ENCODE peak calls at places on chromosome 5, in four cellular contexts. T is K562, M is HepG2, U is GM12878. R is an unnamed sample.

GRCh38 chr5:133371371-133372155 is 240.8 kb downstream of the FSTL4 start:
- DNase-seq in T (no peak), U (no peak), M (no peak), R (peak; percentile 28)

GRCh38 chr5:97044057-97044456 is 98.4 kb downstream of the LIX1 start:
- DNase-seq in T (peak; percentile 44), M (peak; percentile 27), U (no peak), R (peak; percentile 33)

GRCh38 chr5:123785160-123786001 is 273.4 kb downstream of the CSNK1G3 start:
- DNase-seq in T (no peak), M (no peak), U (no peak), R (no peak)

GRCh38 chr5:10524376-10525123 is 39.3 kb upstream of the ANKRD33B start:
- DNase-seq in U (no peak), T (no peak), M (no peak), R (peak; percentile 39)

GRCh38 chr5:64792474-64792873 is 23.7 kb downstream of the CWC27 start:
- DNase-seq in T (no peak), M (peak; percentile 47), U (no peak), R (no peak)

GRCh38 chr5:82045526-82046267 is 73.9 kb downstream of the ATG10 start:
- DNase-seq in M (no peak), T (no peak), U (no peak), R (no peak)

GRCh38 chr5:122401991-122402710 is 90.1 kb downstream of the SNCAIP start:
- DNase-seq in T (no peak), M (no peak), U (no peak), R (no peak)

GRCh38 chr5:33867236-33867635 is 24.6 kb downstream of the ADAMTS12 start:
- DNase-seq in M (no peak), T (no peak), U (no peak), R (no peak)

GRCh38 chr5:95667219-95667618 is 15.6 kb downstream of the SPATA9 start:
- DNase-seq in U (no peak), M (no peak), T (no peak), R (no peak)

GRCh38 chr5:170173227-170173626 is 59.6 kb upstream of the C5orf58 start:
- DNase-seq in U (no peak), T (no peak), M (no peak), R (peak; percentile 71)

GRCh38 chr5:115840825-115841224 is 540 bp downstream of the ATG12 start:
- DNase-seq in M (no peak), U (no peak), T (no peak), R (no peak)

GRCh38 chr5:115835481-115835880 is 5.9 kb downstream of the ATG12 start:
- DNase-seq in T (no peak), U (no peak), M (no peak), R (no peak)

GRCh38 chr5:115842089-115842881 is 550 bp downstream of the AP3S1 start:
- DNase-seq in U (no peak), M (peak; percentile 65), T (peak; percentile 48), R (peak; percentile 79)

GRCh38 chr5:115841382-115842088 is at the start of the genes AP3S1 and ATG12:
- DNase-seq in U (peak; percentile 88), T (peak; percentile 96), M (peak; percentile 88), R (peak; percentile 80)

GRCh38 chr5:115838885-115839518 is 2.4 kb downstream of the ATG12 start:
- DNase-seq in T (peak; percentile 60), M (peak; percentile 61), U (no peak), R (peak; percentile 61)
- TF ChIP-seq RFX5 in T (no peak), M (no peak), U (no peak), R (no peak)

DNA sequence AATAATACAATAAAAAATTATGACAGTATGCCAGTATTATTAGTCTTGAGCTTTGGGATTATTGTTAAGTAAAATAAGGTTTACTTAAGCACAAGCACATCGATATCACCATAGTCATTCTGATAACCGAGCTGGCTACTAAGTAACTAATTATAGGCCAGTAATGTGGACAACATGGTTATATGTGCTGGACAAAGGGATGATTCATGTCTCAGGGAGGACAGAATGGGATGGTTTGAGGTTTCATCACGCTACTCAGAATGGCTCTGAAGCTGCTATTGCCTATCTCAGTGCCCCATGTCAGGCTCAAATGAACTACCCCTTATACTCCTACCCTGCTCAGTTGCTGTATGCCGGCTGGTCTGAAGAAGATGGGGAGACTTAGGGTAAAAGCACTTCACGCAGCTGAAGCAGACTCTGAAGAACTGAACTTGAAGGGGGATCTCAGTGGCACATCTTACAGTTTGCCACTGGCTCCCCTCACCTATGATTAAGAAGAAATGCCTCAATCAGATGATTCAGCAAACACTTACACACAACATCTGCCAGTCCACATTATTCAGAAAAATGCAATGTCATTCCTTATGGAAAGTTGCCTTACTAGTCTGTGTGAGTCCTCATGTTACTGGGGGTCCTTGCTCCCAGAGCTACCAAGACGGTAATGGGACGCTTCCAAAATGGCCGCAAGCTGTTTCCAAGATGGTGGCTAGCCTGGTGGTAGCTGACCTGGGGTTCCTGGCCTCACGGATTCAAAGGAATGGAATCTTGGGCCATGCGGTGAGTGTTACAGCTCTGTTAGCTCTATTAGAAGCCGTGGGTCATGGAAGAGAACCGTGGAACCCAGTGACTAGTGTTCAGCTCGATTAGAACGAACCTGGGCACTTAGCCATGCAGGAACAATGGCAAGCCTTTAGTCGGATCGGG is 1098.6 kb downstream of the TAF11L14 start:
- DNase-seq in T (no peak), U (no peak), M (no peak), R (no peak)
- TF ChIP-seq SMC3 in T (no peak), U (no peak), M (no peak), R (no peak)

GRCh38 chr5:159893020-159893695 is 23.1 kb upstream of the ADRA1B start:
- DNase-seq in U (no peak), T (no peak), M (no peak), R (no peak)

GRCh38 chr5:159891371-159891770 is 24.9 kb upstream of the ADRA1B start:
- DNase-seq in M (no peak), T (no peak), U (no peak), R (no peak)

GRCh38 chr5:159886312-159886711 is 30.0 kb upstream of the ADRA1B start:
- DNase-seq in T (no peak), U (no peak), M (no peak), R (no peak)

GRCh38 chr5:159887050-159887449 is 29.2 kb upstream of the ADRA1B start:
- DNase-seq in T (no peak), M (no peak), U (no peak), R (no peak)

DNA sequence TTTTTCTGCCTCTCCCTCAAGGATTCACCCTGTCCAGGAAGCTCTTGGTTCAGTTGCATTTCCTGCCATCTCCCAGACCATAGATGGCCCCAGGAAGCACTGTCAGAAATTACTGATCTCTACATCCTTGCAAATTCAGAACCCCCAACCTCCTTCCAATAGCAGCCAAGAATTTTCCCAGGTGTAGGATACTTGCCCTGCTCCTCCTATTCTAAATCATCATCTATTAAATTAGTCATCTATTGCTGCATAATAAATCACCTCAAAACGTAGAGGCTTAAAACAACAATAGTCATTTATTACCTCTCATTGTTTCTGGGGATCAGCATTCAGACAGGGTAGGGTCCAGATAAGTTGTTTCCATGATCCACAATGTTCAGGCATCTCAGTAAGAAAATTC is 26.1 kb upstream of the ADRA1B start:
- DNase-seq in M (no peak), T (no peak), U (no peak), R (no peak)
- TF ChIP-seq MYC in M (no peak), T (no peak), U (no peak), R (no peak)

GRCh38 chr5:963673-964531 is 44.7 kb upstream of the NKD2 start:
- DNase-seq in T (peak; percentile 85), U (no peak), M (no peak), R (no peak)
- TF ChIP-seq RFX5 in T (no peak), U (no peak), M (no peak), R (no peak)

DNA sequence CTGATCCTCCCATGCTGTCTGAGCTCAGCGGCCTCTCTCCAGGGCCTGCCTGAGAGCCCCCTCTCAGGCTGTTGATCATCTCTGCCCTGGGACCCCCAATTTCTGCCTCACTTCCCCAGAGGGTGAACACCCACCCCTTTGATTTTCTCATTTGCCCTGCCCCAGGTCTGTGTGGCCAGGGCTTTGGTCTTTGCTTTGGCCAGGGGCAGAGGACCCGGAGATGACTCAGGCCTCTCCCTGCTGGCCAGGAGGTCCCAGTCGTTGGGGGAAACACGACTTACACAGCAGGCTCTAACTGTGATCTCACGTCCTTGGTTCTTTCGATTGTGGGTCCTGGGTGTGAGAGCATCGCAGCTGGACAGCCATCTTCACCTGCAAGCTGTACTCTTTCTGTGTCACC is 1.1 kb upstream of the ADAMTS2 start:
- DNase-seq in U (no peak), M (no peak), T (no peak), R (no peak)
- TF ChIP-seq SMC3 in U (no peak), M (no peak), T (no peak), R (no peak)

GRCh38 chr5:1830571-1831228 is 29.5 kb downstream of the NDUFS6 start:
- DNase-seq in T (no peak), U (no peak), M (no peak), R (no peak)

GRCh38 chr5:1824903-1825841 is 24.0 kb downstream of the NDUFS6 start:
- DNase-seq in U (no peak), T (no peak), M (no peak), R (no peak)

GRCh38 chr5:1826235-1826980 is 25.2 kb downstream of the NDUFS6 start:
- DNase-seq in T (no peak), M (no peak), U (no peak), R (no peak)

GRCh38 chr5:1824109-1824821 is 23.1 kb downstream of the NDUFS6 start:
- DNase-seq in U (no peak), T (no peak), M (no peak), R (no peak)

GRCh38 chr5:1827410-1828397 is 26.5 kb downstream of the NDUFS6 start:
- DNase-seq in U (no peak), M (no peak), T (peak; percentile 40), R (no peak)
- TF ChIP-seq MYC in U (no peak), M (no peak), T (no peak), R (no peak)

GRCh38 chr5:151225475-151225874 is 1.6 kb upstream of the CCDC69 start:
- DNase-seq in U (no peak), T (no peak), M (no peak), R (no peak)
- TF ChIP-seq RFX5 in U (no peak), T (no peak), M (no peak), R (no peak)

DNA sequence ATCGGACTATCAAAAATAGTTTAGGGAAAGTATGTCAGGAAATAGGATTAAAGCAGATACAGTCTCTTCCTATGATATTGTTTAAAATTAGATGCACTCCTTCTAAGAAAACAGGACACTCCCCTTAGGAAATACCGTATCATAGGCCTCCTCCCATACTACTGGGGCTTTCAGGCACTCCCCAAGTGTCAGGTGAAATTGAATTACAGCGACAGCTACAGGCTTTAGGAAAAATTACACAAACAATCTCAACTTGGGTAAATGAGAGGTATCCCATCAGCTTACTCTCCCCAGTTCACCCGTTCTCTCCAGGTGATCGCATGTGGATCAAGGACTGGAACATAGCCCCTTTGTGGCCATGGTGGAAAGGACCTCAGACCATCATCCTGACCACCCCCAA is 110.4 kb upstream of the EPB41L4A start:
- DNase-seq in M (peak; percentile 6), T (peak; percentile 41), U (no peak), R (no peak)
- TF ChIP-seq SMC3 in M (no peak), T (no peak), U (peak; percentile 46), R (no peak)

GRCh38 chr5:68224561-68225187 is 9.1 kb downstream of the PIK3R1 start:
- DNase-seq in M (no peak), U (no peak), T (no peak), R (no peak)
- TF ChIP-seq MYC in M (no peak), U (no peak), T (no peak), R (no peak)